ENCODE peak calls at places on chromosome 14, in six cellular contexts. One of them, this sample, is unnamed.

GRCh38 chr14:38186217-38186616 is 21.5 kb upstream of the SSTR1 start:
- DNase-seq in CD4-positive, alpha-beta T cell: no peak
- DNase-seq in IMR-90: no peak
- DNase-seq in ACHN: no peak
- DNase-seq in neuronal stem cell: no peak
- DNase-seq in SIG-M5: no peak
- DNase-seq in this sample: no peak

GRCh38 chr14:52013984-52014600 is 24.7 kb downstream of the RTRAF start:
- DNase-seq in CD4-positive, alpha-beta T cell: no peak
- DNase-seq in IMR-90: no peak
- DNase-seq in ACHN: peak
- DNase-seq in SIG-M5: no peak
- DNase-seq in neuronal stem cell: no peak
- DNase-seq in this sample: no peak

GRCh38 chr14:54450535-54450934 is 9.4 kb upstream of the CNIH1 start:
- DNase-seq in ACHN: no peak
- DNase-seq in CD4-positive, alpha-beta T cell: no peak
- DNase-seq in SIG-M5: peak
- DNase-seq in neuronal stem cell: no peak
- DNase-seq in IMR-90: peak
- DNase-seq in this sample: no peak

GRCh38 chr14:50792058-50792477 is 38.9 kb downstream of the NIN start:
- DNase-seq in CD4-positive, alpha-beta T cell: no peak
- DNase-seq in IMR-90: no peak
- DNase-seq in neuronal stem cell: no peak
- DNase-seq in ACHN: no peak
- DNase-seq in SIG-M5: no peak
- DNase-seq in this sample: peak

GRCh38 chr14:75979071-75979571 is 2.7 kb downstream of the TGFB3 start:
- DNase-seq in CD4-positive, alpha-beta T cell: no peak
- DNase-seq in ACHN: peak
- DNase-seq in neuronal stem cell: no peak
- DNase-seq in SIG-M5: no peak
- DNase-seq in IMR-90: peak
- DNase-seq in this sample: peak

GRCh38 chr14:45698462-45699134 is 445.6 kb upstream of the MIS18BP1 start:
- DNase-seq in ACHN: no peak
- DNase-seq in neuronal stem cell: no peak
- DNase-seq in SIG-M5: no peak
- DNase-seq in CD4-positive, alpha-beta T cell: no peak
- DNase-seq in IMR-90: no peak
- DNase-seq in this sample: no peak

GRCh38 chr14:68814376-68815287 is 21.8 kb upstream of the ZFP36L1 start:
- DNase-seq in ACHN: peak
- DNase-seq in IMR-90: peak
- DNase-seq in neuronal stem cell: no peak
- DNase-seq in SIG-M5: no peak
- DNase-seq in CD4-positive, alpha-beta T cell: peak
- DNase-seq in this sample: peak

GRCh38 chr14:102853703-102854396 is 68.6 kb upstream of the AMN start:
- DNase-seq in neuronal stem cell: no peak
- DNase-seq in CD4-positive, alpha-beta T cell: no peak
- DNase-seq in ACHN: no peak
- DNase-seq in IMR-90: no peak
- DNase-seq in SIG-M5: no peak
- DNase-seq in this sample: no peak

GRCh38 chr14:58805605-58806358 is 168.0 kb downstream of the DACT1 start:
- DNase-seq in neuronal stem cell: no peak
- DNase-seq in SIG-M5: no peak
- DNase-seq in CD4-positive, alpha-beta T cell: no peak
- DNase-seq in IMR-90: peak
- DNase-seq in ACHN: no peak
- DNase-seq in this sample: peak

GRCh38 chr14:100524933-100525243 is 62.3 kb downstream of the BEGAIN start:
- DNase-seq in ACHN: peak
- DNase-seq in CD4-positive, alpha-beta T cell: no peak
- DNase-seq in neuronal stem cell: peak
- DNase-seq in SIG-M5: no peak
- DNase-seq in IMR-90: peak
- DNase-seq in this sample: no peak

GRCh38 chr14:92039073-92039719 is 663 bp downstream of the TRIP11 start:
- DNase-seq in CD4-positive, alpha-beta T cell: no peak
- DNase-seq in SIG-M5: no peak
- DNase-seq in neuronal stem cell: peak
- DNase-seq in ACHN: peak
- DNase-seq in IMR-90: peak
- DNase-seq in this sample: peak

GRCh38 chr14:36580856-36581831 is 1.3 kb downstream of the NKX2-8 start:
- DNase-seq in SIG-M5: no peak
- DNase-seq in IMR-90: peak
- DNase-seq in ACHN: peak
- DNase-seq in neuronal stem cell: no peak
- DNase-seq in CD4-positive, alpha-beta T cell: no peak
- DNase-seq in this sample: peak

GRCh38 chr14:69658664-69659261 is 47.4 kb downstream of the SUSD6 start:
- DNase-seq in ACHN: no peak
- DNase-seq in IMR-90: peak
- DNase-seq in neuronal stem cell: no peak
- DNase-seq in SIG-M5: no peak
- DNase-seq in CD4-positive, alpha-beta T cell: no peak
- DNase-seq in this sample: peak

GRCh38 chr14:102027951-102028350 is 58.9 kb downstream of the HSP90AA1 start:
- DNase-seq in ACHN: no peak
- DNase-seq in CD4-positive, alpha-beta T cell: no peak
- DNase-seq in IMR-90: no peak
- DNase-seq in neuronal stem cell: no peak
- DNase-seq in SIG-M5: no peak
- DNase-seq in this sample: no peak

GRCh38 chr14:94676495-94677238 is 64.5 kb downstream of the SERPINA3 start:
- DNase-seq in ACHN: no peak
- DNase-seq in IMR-90: no peak
- DNase-seq in SIG-M5: no peak
- DNase-seq in CD4-positive, alpha-beta T cell: no peak
- DNase-seq in neuronal stem cell: no peak
- DNase-seq in this sample: no peak

GRCh38 chr14:64604854-64605253 is 55.1 kb downstream of the PPP1R36 start:
- DNase-seq in CD4-positive, alpha-beta T cell: no peak
- DNase-seq in neuronal stem cell: no peak
- DNase-seq in ACHN: no peak
- DNase-seq in SIG-M5: no peak
- DNase-seq in IMR-90: no peak
- DNase-seq in this sample: no peak

GRCh38 chr14:66140213-66140918 is 345.8 kb upstream of the CCDC196 start:
- DNase-seq in SIG-M5: no peak
- DNase-seq in CD4-positive, alpha-beta T cell: no peak
- DNase-seq in IMR-90: no peak
- DNase-seq in ACHN: no peak
- DNase-seq in neuronal stem cell: no peak
- DNase-seq in this sample: no peak

GRCh38 chr14:30657606-30658163 is 35.6 kb downstream of the SCFD1 start:
- DNase-seq in IMR-90: peak
- DNase-seq in CD4-positive, alpha-beta T cell: no peak
- DNase-seq in SIG-M5: no peak
- DNase-seq in ACHN: peak
- DNase-seq in neuronal stem cell: no peak
- DNase-seq in this sample: peak

GRCh38 chr14:94771191-94771905 is 1.4 kb upstream of the GSC start:
- DNase-seq in neuronal stem cell: no peak
- DNase-seq in SIG-M5: no peak
- DNase-seq in IMR-90: no peak
- DNase-seq in CD4-positive, alpha-beta T cell: no peak
- DNase-seq in ACHN: no peak
- DNase-seq in this sample: no peak

GRCh38 chr14:91470216-91470615 is 39.9 kb downstream of the PPP4R3A start:
- DNase-seq in CD4-positive, alpha-beta T cell: no peak
- DNase-seq in ACHN: no peak
- DNase-seq in SIG-M5: no peak
- DNase-seq in neuronal stem cell: no peak
- DNase-seq in IMR-90: no peak
- DNase-seq in this sample: no peak

GRCh38 chr14:60324837-60325236 is 75.8 kb downstream of the PPM1A start:
- DNase-seq in neuronal stem cell: no peak
- DNase-seq in SIG-M5: no peak
- DNase-seq in ACHN: no peak
- DNase-seq in IMR-90: no peak
- DNase-seq in CD4-positive, alpha-beta T cell: no peak
- DNase-seq in this sample: no peak

GRCh38 chr14:94237046-94237445 is 56.0 kb downstream of the SERPINA10 start:
- DNase-seq in SIG-M5: no peak
- DNase-seq in IMR-90: no peak
- DNase-seq in neuronal stem cell: no peak
- DNase-seq in ACHN: no peak
- DNase-seq in CD4-positive, alpha-beta T cell: no peak
- DNase-seq in this sample: no peak

GRCh38 chr14:54579606-54580005 is 12.7 kb downstream of the SAMD4A start:
- DNase-seq in neuronal stem cell: no peak
- DNase-seq in ACHN: no peak
- DNase-seq in IMR-90: peak
- DNase-seq in SIG-M5: no peak
- DNase-seq in CD4-positive, alpha-beta T cell: no peak
- DNase-seq in this sample: peak

GRCh38 chr14:66405158-66405557 is 81.0 kb upstream of the CCDC196 start:
- DNase-seq in neuronal stem cell: no peak
- DNase-seq in IMR-90: peak
- DNase-seq in CD4-positive, alpha-beta T cell: no peak
- DNase-seq in SIG-M5: no peak
- DNase-seq in ACHN: peak
- DNase-seq in this sample: peak

GRCh38 chr14:73458219-73458976 is at the start of gene NUMB:
- DNase-seq in IMR-90: peak
- DNase-seq in neuronal stem cell: peak
- DNase-seq in SIG-M5: peak
- DNase-seq in ACHN: peak
- DNase-seq in CD4-positive, alpha-beta T cell: peak
- DNase-seq in this sample: peak

GRCh38 chr14:85527006-85527405 is 2.9 kb upstream of the FLRT2 start:
- DNase-seq in CD4-positive, alpha-beta T cell: no peak
- DNase-seq in SIG-M5: no peak
- DNase-seq in IMR-90: peak
- DNase-seq in ACHN: no peak
- DNase-seq in neuronal stem cell: no peak
- DNase-seq in this sample: peak

GRCh38 chr14:61188936-61189808 is 92.0 kb downstream of the TMEM30B start:
- DNase-seq in neuronal stem cell: peak
- DNase-seq in IMR-90: peak
- DNase-seq in ACHN: peak
- DNase-seq in SIG-M5: no peak
- DNase-seq in CD4-positive, alpha-beta T cell: no peak
- DNase-seq in this sample: peak

GRCh38 chr14:33657478-33657877 is 293.4 kb downstream of the EGLN3 start:
- DNase-seq in IMR-90: peak
- DNase-seq in neuronal stem cell: no peak
- DNase-seq in CD4-positive, alpha-beta T cell: no peak
- DNase-seq in SIG-M5: no peak
- DNase-seq in ACHN: no peak
- DNase-seq in this sample: no peak

This sample was measured in amniotic epithelial cell.